ENCODE peak calls at places on chromosomes 1 and 21, in six cellular contexts. Z is CD8-positive, alpha-beta T cell; T is cardiac muscle cell; N is heart right ventricle; G is suprapubic skin; R is progenitor cell of endocrine pancreas. I is an unnamed sample.

GRCh38 chr21:43297989-43298388 is 128.9 kb downstream of the SIK1 start:
- DNase-seq in Z (no peak), T (no peak), N (no peak), G (no peak), R (no peak), I (no peak)

GRCh38 chr21:27528697-27529096 is 561.8 kb upstream of the ADAMTS5 start:
- DNase-seq in Z (no peak), T (no peak), N (no peak), G (no peak), R (no peak), I (no peak)

GRCh38 chr1:201795066-201795465 is 33.9 kb upstream of the IPO9 start:
- DNase-seq in Z (no peak), T (peak; percentile 63), N (no peak), G (no peak), R (no peak), I (no peak)

GRCh38 chr1:72278461-72278860 is 3.9 kb downstream of the NEGR1 start:
- DNase-seq in Z (no peak), T (no peak), N (no peak), G (no peak), R (no peak), I (no peak)

GRCh38 chr1:22229374-22229773 is 86.5 kb upstream of the WNT4 start:
- DNase-seq in Z (no peak), T (peak; percentile 71), N (no peak), G (no peak), R (no peak), I (no peak)

GRCh38 chr1:150995896-150996295 is 10.8 kb downstream of the MINDY1 start:
- DNase-seq in Z (peak; percentile 29), T (peak; percentile 62), N (no peak), G (no peak), R (no peak), I (peak; percentile 45)

GRCh38 chr21:17658931-17659330 is 46.2 kb upstream of the BTG3 start:
- DNase-seq in Z (no peak), T (no peak), N (no peak), G (no peak), R (no peak), I (no peak)

GRCh38 chr1:177780096-177780700 is 189.7 kb downstream of the SEC16B start:
- DNase-seq in Z (no peak), T (peak; percentile 82), N (no peak), G (no peak), R (no peak), I (peak; percentile 10)

GRCh38 chr1:60983701-60984065 is 98.7 kb upstream of the NFIA start:
- DNase-seq in Z (no peak), T (no peak), N (no peak), G (no peak), R (no peak), I (no peak)

GRCh38 chr1:234934611-234935033 is 194.0 kb downstream of the TOMM20 start:
- DNase-seq in Z (no peak), T (peak; percentile 62), N (no peak), G (peak; percentile 47), R (no peak), I (no peak)

GRCh38 chr1:94768046-94768445 is 52.1 kb upstream of the SLC44A3 start:
- DNase-seq in Z (no peak), T (no peak), N (no peak), G (no peak), R (no peak), I (no peak)

GRCh38 chr1:22831729-22832413 is 121.2 kb downstream of the EPHB2 start:
- DNase-seq in Z (no peak), T (peak; percentile 75), N (no peak), G (no peak), R (no peak), I (no peak)

GRCh38 chr1:147568551-147568950 is 27.2 kb downstream of the BCL9 start:
- DNase-seq in Z (no peak), T (no peak), N (no peak), G (no peak), R (no peak), I (no peak)

GRCh38 chr1:150970818-150971582 is 3.6 kb downstream of the CERS2 start:
- DNase-seq in Z (no peak), T (peak; percentile 76), N (peak; percentile 74), G (peak; percentile 90), R (no peak), I (no peak)

GRCh38 chr1:230158422-230159291 is 91.6 kb downstream of the GALNT2 start:
- DNase-seq in Z (no peak), T (no peak), N (no peak), G (peak; percentile 21), R (no peak), I (no peak)

GRCh38 chr1:67566803-67567202 is 118.2 kb upstream of the GADD45A start:
- DNase-seq in Z (no peak), T (peak; percentile 27), N (no peak), G (no peak), R (no peak), I (no peak)

GRCh38 chr1:111030590-111030989 is 66.9 kb upstream of the LRIF1 start:
- DNase-seq in Z (peak; percentile 56), T (peak; percentile 74), N (peak; percentile 10), G (no peak), R (peak; percentile 14), I (peak; percentile 59)

GRCh38 chr1:155174334-155175280 is 958 bp downstream of the TRIM46 start:
- DNase-seq in Z (peak; percentile 56), T (peak; percentile 38), N (peak; percentile 3), G (peak; percentile 76), R (no peak), I (peak; percentile 49)

GRCh38 chr1:173195596-173196088 is 11.5 kb downstream of the TNFSF4 start:
- DNase-seq in Z (no peak), T (no peak), N (no peak), G (no peak), R (no peak), I (no peak)

GRCh38 chr1:19488136-19488535 is 2.8 kb upstream of the CAPZB start:
- DNase-seq in Z (peak; percentile 38), T (peak; percentile 62), N (no peak), G (no peak), R (no peak), I (no peak)

GRCh38 chr21:26099610-26100219 is 70.9 kb downstream of the APP start:
- DNase-seq in Z (no peak), T (peak; percentile 77), N (no peak), G (no peak), R (no peak), I (no peak)

GRCh38 chr21:27108228-27108627 is 141.3 kb upstream of the ADAMTS5 start:
- DNase-seq in Z (no peak), T (no peak), N (no peak), G (no peak), R (no peak), I (no peak)

GRCh38 chr1:35929730-35930592 is 944 bp upstream of the AGO3 start:
- DNase-seq in Z (peak; percentile 46), T (peak; percentile 71), N (peak; percentile 51), G (no peak), R (no peak), I (peak; percentile 26)

GRCh38 chr1:199447906-199448305 is 579.6 kb upstream of the NR5A2 start:
- DNase-seq in Z (no peak), T (peak; percentile 3), N (no peak), G (no peak), R (no peak), I (no peak)

GRCh38 chr1:181073638-181074037 is 14.9 kb upstream of the IER5 start:
- DNase-seq in Z (no peak), T (peak; percentile 97), N (no peak), G (no peak), R (no peak), I (no peak)

GRCh38 chr1:2251363-2251762 is 23.2 kb downstream of the SKI start:
- DNase-seq in Z (no peak), T (no peak), N (no peak), G (no peak), R (no peak), I (no peak)
- TF ChIP-seq CTCF in Z (no peak), T (no peak), N (no peak), G (no peak), R (no peak), I (no peak)

DNA sequence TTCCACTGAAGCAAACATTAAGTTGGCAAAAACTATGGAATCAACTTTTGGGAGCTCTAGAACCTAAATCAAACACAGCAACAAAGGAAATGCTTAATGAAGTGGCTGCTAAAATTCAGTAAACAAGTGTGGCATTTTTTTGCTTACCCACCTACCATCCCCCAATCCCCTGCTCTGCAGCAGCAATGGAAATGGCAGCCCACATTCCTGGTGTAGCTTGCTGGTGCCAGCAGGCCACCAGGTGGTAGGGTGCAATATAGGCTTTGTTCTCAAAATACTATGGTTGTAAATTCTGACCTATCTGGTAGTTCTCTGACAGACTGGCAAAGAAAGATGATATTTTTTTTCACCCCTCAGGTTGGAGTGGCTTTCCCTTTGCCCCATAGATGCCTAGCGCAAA is 42.8 kb downstream of the SHCBP1L start:
- DNase-seq in Z (no peak), T (no peak), N (no peak), G (no peak), R (no peak), I (no peak)
- TF ChIP-seq CTCF in Z (no peak), T (no peak), N (no peak), G (no peak), R (no peak), I (no peak)

GRCh38 chr1:112614460-112615065 is 4.4 kb downstream of the ST7L start:
- DNase-seq in Z (no peak), T (peak; percentile 74), N (no peak), G (no peak), R (no peak), I (no peak)
- TF ChIP-seq CTCF in Z (peak; percentile 60), T (peak; percentile 67), N (peak; percentile 30), G (peak; percentile 7), R (peak; percentile 45), I (no peak)

DNA sequence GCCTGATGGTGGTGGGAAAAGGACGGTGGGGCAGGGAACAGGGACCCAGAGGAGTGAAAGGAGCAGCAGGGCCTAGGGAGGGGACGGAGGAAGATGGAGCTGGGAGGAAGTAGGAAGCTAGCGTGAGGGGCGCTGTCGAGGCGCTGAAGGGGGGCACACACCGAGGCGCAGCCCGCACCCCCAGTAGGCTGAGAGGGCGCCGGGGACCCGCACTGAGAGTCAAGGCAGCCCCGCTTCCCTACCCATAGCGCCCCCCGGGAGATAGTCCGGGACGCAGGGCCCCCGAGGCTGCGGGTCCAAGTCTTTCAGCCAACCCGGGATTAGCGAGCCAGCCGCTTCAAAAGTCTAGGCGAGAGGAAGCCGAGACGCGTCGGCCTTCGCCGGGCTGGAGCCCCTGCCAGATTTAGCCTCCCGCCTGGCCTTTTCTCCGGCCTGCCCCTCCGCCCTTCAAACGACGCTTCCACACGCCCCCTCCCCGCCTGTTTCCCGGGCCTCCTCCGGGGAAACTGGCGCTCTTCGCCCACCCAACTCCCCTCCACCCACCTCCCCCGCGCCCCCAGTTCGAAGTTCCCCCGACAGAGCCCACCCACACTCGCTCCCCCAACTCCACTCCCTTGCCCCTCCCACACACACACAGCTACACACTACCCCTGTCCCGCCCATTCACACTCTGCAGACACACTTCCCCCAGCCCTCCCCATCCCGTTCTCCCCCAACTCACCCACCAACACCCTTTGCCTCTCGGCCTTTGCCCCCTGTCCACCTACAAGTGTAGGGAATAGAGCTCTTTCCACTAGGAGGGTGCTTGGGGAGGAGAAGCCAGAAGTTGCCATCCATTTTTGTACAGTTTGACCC is 7.8 kb upstream of the PROX1 start:
- DNase-seq in Z (no peak), T (no peak), N (no peak), G (no peak), R (no peak), I (no peak)
- TF ChIP-seq CTCF in Z (no peak), T (no peak), N (no peak), G (no peak), R (peak; percentile 27), I (no peak)

GRCh38 chr1:88228153-88228552 is 455.9 kb upstream of the PKN2 start:
- DNase-seq in Z (no peak), T (no peak), N (no peak), G (no peak), R (no peak), I (no peak)
- TF ChIP-seq CTCF in Z (no peak), T (no peak), N (no peak), G (no peak), R (no peak), I (no peak)